ENCODE peak calls at places on chromosome 3, in nine cellular contexts. Z is spleen; L is cardiac fibroblast; U is putamen; S is left colon; N is stimulated activated CD8-positive, alpha-beta memory T cell treated with anti-CD3 and anti-CD28 coated beads, Interleukin-7, amount 100 ng/mL, for 24 hours; X is sciatic nerve; V is NCI-H226; Q is fibroblast of mammary gland. J is an unnamed sample.

GRCh38 chr3:49397470-49397869 is 14.3 kb downstream of the RHOA start:
- DNase-seq in Z (no peak), L (peak), U (no peak), S (no peak), N (no peak), X (no peak), V (no peak), Q (peak), J (no peak)

GRCh38 chr3:115156255-115156654 is 9.2 kb upstream of the ZBTB20 start:
- DNase-seq in Z (no peak), L (no peak), U (no peak), S (no peak), N (no peak), X (no peak), V (no peak), Q (no peak), J (no peak)

GRCh38 chr3:23888617-23889228 is 28.1 kb downstream of the NKIRAS1 start:
- DNase-seq in Z (no peak), L (peak), U (no peak), S (no peak), N (no peak), X (no peak), V (no peak), Q (peak), J (no peak)

GRCh38 chr3:127425505-127426443 is 137.9 kb upstream of the PRR20G start:
- DNase-seq in Z (peak), L (no peak), U (no peak), S (no peak), N (no peak), X (no peak), V (no peak), Q (no peak), J (no peak)

GRCh38 chr3:14568269-14568668 is 28.1 kb upstream of the GRIP2 start:
- DNase-seq in Z (no peak), L (no peak), U (no peak), S (no peak), N (no peak), X (no peak), V (no peak), Q (no peak), J (no peak)

GRCh38 chr3:127855246-127855645 is 32.9 kb upstream of the MGLL start:
- DNase-seq in Z (no peak), L (no peak), U (no peak), S (no peak), N (no peak), X (no peak), V (no peak), Q (no peak), J (no peak)

GRCh38 chr3:141291610-141292345 is 60.2 kb downstream of the PXYLP1 start:
- DNase-seq in Z (no peak), L (no peak), U (no peak), S (no peak), N (no peak), X (peak), V (no peak), Q (no peak), J (no peak)

GRCh38 chr3:45124379-45124778 is 21.8 kb downstream of the CDCP1 start:
- DNase-seq in Z (no peak), L (peak), U (no peak), S (no peak), N (no peak), X (no peak), V (peak), Q (peak), J (no peak)

GRCh38 chr3:40464339-40465110 is 7.4 kb downstream of the RPL14 start:
- DNase-seq in Z (no peak), L (no peak), U (no peak), S (no peak), N (no peak), X (no peak), V (no peak), Q (no peak), J (no peak)

GRCh38 chr3:60657972-60658371 is 593.3 kb downstream of the FHIT start:
- DNase-seq in Z (no peak), L (no peak), U (no peak), S (no peak), N (no peak), X (no peak), V (no peak), Q (no peak), J (no peak)

GRCh38 chr3:129940086-129940485 is 34.4 kb upstream of the TRH start:
- DNase-seq in Z (no peak), L (peak), U (no peak), S (no peak), N (no peak), X (no peak), V (no peak), Q (peak), J (no peak)

GRCh38 chr3:108862865-108863798 is 40.5 kb downstream of the TRAT1 start:
- DNase-seq in Z (no peak), L (peak), U (no peak), S (no peak), N (no peak), X (no peak), V (peak), Q (peak), J (no peak)

GRCh38 chr3:16464499-16465150 is 48.9 kb downstream of the RFTN1 start:
- DNase-seq in Z (no peak), L (no peak), U (no peak), S (no peak), N (no peak), X (no peak), V (no peak), Q (no peak), J (no peak)

GRCh38 chr3:115822572-115822971 is 199.3 kb downstream of the GAP43 start:
- DNase-seq in Z (no peak), L (no peak), U (no peak), S (no peak), N (no peak), X (no peak), V (no peak), Q (no peak), J (no peak)

GRCh38 chr3:181700168-181701087 is 11.3 kb upstream of the SOX2 start:
- DNase-seq in Z (no peak), L (peak), U (peak), S (no peak), N (no peak), X (peak), V (peak), Q (peak), J (no peak)

J was measured in chondrocyte.